ENCODE peak calls at places on chromosome 10, in four cellular contexts. C is sigmoid colon, Q is GM12891, P is stomach. I is an unnamed sample.

GRCh38 chr10:46520941-46521340 is 35.5 kb downstream of the GPRIN2 start:
- DNase-seq in C (peak), Q (no peak), P (peak), I (no peak)

GRCh38 chr10:8043569-8044306 is 10.8 kb upstream of the GATA3 start:
- DNase-seq in P (no peak), Q (no peak), C (no peak), I (no peak)

GRCh38 chr10:24209946-24210491 is 1.1 kb downstream of the KIAA1217 start:
- DNase-seq in Q (peak), C (no peak), P (no peak), I (no peak)

GRCh38 chr10:132906836-132907235 is 35.5 kb downstream of the CFAP46 start:
- DNase-seq in C (peak), P (no peak), Q (no peak), I (no peak)

GRCh38 chr10:80094236-80094635 is 15.8 kb downstream of the TMEM254 start:
- DNase-seq in P (no peak), C (no peak), Q (no peak), I (no peak)

GRCh38 chr10:12196531-12197211 is 683 bp downstream of the CDC123 start:
- DNase-seq in P (no peak), Q (no peak), C (no peak), I (no peak)

GRCh38 chr10:92880233-92880861 is 32.0 kb downstream of the EXOC6 start:
- DNase-seq in C (no peak), Q (no peak), P (no peak), I (no peak)

GRCh38 chr10:101467286-101467770 is 113.4 kb downstream of the BTRC start:
- DNase-seq in Q (peak), C (no peak), P (no peak), I (no peak)

GRCh38 chr10:23121135-23121534 is 25.8 kb downstream of the MSRB2 start:
- DNase-seq in C (no peak), P (no peak), Q (no peak), I (no peak)

GRCh38 chr10:21514808-21515580 is 10.5 kb downstream of the SKIDA1 start:
- DNase-seq in Q (no peak), P (no peak), C (no peak), I (no peak)

GRCh38 chr10:70671229-70671588 is 1.1 kb upstream of the ADAMTS14 start:
- DNase-seq in P (no peak), C (no peak), Q (no peak), I (no peak)

GRCh38 chr10:124003070-124003419 is 90.4 kb downstream of the CHST15 start:
- DNase-seq in P (peak), C (peak), Q (peak), I (no peak)

GRCh38 chr10:124917168-124917938 is 24.6 kb upstream of the ZRANB1 start:
- DNase-seq in Q (peak), C (peak), P (peak), I (no peak)

GRCh38 chr10:88004451-88004850 is 141.0 kb downstream of the PTEN start:
- DNase-seq in Q (no peak), P (no peak), C (no peak), I (no peak)

GRCh38 chr10:82564353-82565218 is 689.6 kb downstream of the NRG3 start:
- DNase-seq in Q (no peak), P (no peak), C (no peak), I (no peak)

GRCh38 chr10:43105119-43105792 is 28.4 kb downstream of the RET start:
- DNase-seq in Q (peak), C (peak), P (peak), I (no peak)

GRCh38 chr10:18100664-18101063 is 39.6 kb upstream of the CACNB2 start:
- DNase-seq in P (no peak), Q (no peak), C (no peak), I (no peak)

GRCh38 chr10:13526952-13527863 is 1.6 kb downstream of the BEND7 start:
- DNase-seq in P (no peak), Q (no peak), C (no peak), I (no peak)
- TF ChIP-seq POLR2AphosphoS5 in P (no peak), Q (no peak), C (no peak), I (no peak)

GRCh38 chr10:51985326-51985725 is 285.9 kb upstream of the CSTF2T start:
- DNase-seq in P (no peak), Q (no peak), C (no peak), I (no peak)
- TF ChIP-seq POLR2AphosphoS5 in P (no peak), Q (no peak), C (no peak), I (no peak)

GRCh38 chr10:113094114-113094486 is 144.1 kb downstream of the TCF7L2 start:
- DNase-seq in Q (no peak), C (no peak), P (no peak), I (peak)

GRCh38 chr10:113091921-113092320 is 141.9 kb downstream of the TCF7L2 start:
- DNase-seq in Q (no peak), P (peak), C (no peak), I (no peak)

GRCh38 chr10:113095419-113095818 is 145.4 kb downstream of the TCF7L2 start:
- DNase-seq in P (no peak), Q (no peak), C (no peak), I (no peak)

GRCh38 chr10:113096111-113097045 is 146.3 kb downstream of the TCF7L2 start:
- DNase-seq in Q (no peak), P (no peak), C (peak), I (no peak)

GRCh38 chr10:113093188-113094113 is 143.4 kb downstream of the TCF7L2 start:
- DNase-seq in C (no peak), P (no peak), Q (no peak), I (no peak)
- TF ChIP-seq POLR2AphosphoS5 in C (no peak), P (no peak), Q (no peak), I (no peak)

GRCh38 chr10:50740351-50740688 is 584 bp downstream of the ASAH2B start:
- DNase-seq in C (no peak), P (no peak), Q (no peak), I (no peak)

DNA sequence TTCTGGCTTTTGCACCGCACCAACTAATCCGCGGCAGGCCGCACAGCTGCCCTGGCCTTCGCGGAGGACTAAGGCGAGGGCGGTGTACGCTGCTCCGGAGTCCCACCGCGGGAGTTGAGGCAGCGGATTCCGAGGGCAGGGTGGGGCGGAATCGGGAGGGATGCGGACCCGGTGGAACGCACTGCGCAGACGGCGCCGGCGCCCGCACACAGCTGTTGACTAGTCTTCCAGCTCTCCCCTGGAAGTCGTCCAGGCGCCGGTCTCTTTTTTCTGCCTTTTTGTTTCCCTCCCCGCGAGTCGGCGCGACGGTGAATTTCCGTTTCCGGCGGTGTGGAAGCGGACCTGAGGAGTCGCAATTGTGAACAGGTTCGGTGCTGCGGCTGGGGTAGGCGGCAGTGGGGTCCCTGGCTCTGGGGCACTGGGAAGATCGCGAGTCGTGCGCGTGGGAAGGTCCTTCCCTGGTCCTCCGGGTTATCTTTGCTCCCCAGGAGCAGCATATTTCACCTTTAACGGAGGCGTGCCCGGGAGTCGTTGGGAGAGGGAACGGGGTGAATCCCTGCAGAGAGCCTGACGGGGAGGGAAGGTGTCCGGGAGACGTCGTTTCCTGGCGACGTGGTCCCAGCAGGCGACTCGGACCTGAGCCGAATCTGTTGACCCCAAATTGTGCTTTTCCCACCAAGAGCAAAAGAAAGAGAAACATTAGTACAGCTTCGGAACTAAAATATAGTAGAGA is at the start of gene ASAH2B:
- DNase-seq in P (peak), Q (peak), C (peak), I (no peak)
- TF ChIP-seq POLR2AphosphoS5 in P (no peak), Q (peak), C (peak), I (peak)

GRCh38 chr10:74008212-74008731 is 10.4 kb downstream of the VCL start:
- DNase-seq in P (no peak), C (no peak), Q (no peak), I (no peak)
- TF ChIP-seq POLR2AphosphoS5 in P (no peak), C (no peak), Q (no peak), I (no peak)

DNA sequence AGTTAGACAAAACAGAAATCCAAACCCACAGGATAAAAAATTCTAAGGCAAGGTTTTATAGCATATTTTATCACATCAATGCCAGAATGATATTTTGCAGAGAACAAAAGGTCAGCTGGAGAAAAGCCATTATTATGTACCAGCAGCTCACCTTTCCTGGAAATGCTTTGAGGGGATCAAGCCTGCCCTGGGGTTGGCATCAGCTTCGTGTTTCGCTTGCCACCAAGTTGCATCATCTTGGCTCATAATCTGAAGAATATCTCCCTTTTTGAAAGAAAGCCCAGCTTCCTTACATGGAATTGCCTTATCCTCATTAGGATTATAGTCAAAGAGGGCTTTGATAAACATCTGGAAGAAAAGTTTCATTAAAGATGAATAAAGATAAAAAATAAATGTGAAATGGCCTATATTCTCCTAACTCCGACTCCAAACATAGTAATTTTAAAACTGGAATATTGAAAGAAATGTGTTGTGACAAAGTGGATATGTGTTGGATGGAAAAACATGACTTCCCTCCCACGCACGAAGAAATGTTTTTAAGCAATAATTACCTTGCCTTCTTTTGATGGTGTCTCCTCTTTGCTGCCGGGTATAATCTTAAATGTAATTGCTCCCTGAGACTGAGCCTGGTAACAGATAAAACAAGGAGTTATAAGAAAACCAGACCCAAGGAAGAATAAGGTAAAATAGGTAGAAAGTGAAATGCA is 121.3 kb upstream of the ODAD2 start:
- DNase-seq in C (no peak), P (no peak), Q (no peak), I (peak)
- TF ChIP-seq POLR2AphosphoS5 in C (no peak), P (no peak), Q (no peak), I (no peak)

GRCh38 chr10:27998178-27998953 is 513 bp downstream of the ODAD2 start:
- DNase-seq in P (no peak), C (peak), Q (peak), I (no peak)
- TF ChIP-seq POLR2AphosphoS5 in P (no peak), C (no peak), Q (no peak), I (no peak)

I was measured in SK-N-MC.